ENCODE peak calls at places on chromosomes 16 and 17, in nine cellular contexts. One of them, this sample, is unnamed.

GRCh38 chr16:30025574-30025973 is 2.6 kb downstream of the C16orf92 start:
- DNase-seq in upper lobe of left lung: no peak
- DNase-seq in SK-N-SH: no peak
- DNase-seq in stomach: no peak
- DNase-seq in K562: no peak
- DNase-seq in sigmoid colon: no peak
- DNase-seq in transverse colon: no peak
- DNase-seq in GM12878: no peak
- DNase-seq in H1: no peak
- DNase-seq in this sample: no peak

GRCh38 chr17:80192268-80192667 is 22.4 kb downstream of the CARD14 start:
- DNase-seq in GM12878: no peak
- DNase-seq in SK-N-SH: no peak
- DNase-seq in stomach: no peak
- DNase-seq in upper lobe of left lung: peak
- DNase-seq in transverse colon: no peak
- DNase-seq in H1: no peak
- DNase-seq in K562: no peak
- DNase-seq in sigmoid colon: no peak
- DNase-seq in this sample: no peak

GRCh38 chr16:81775570-81775969 is 3.5 kb upstream of the PLCG2 start:
- DNase-seq in stomach: no peak
- DNase-seq in H1: no peak
- DNase-seq in GM12878: no peak
- DNase-seq in transverse colon: no peak
- DNase-seq in upper lobe of left lung: no peak
- DNase-seq in K562: no peak
- DNase-seq in SK-N-SH: no peak
- DNase-seq in sigmoid colon: no peak
- DNase-seq in this sample: no peak

GRCh38 chr17:32609085-32609484 is 122.3 kb downstream of the CDK5R1 start:
- DNase-seq in GM12878: peak
- DNase-seq in upper lobe of left lung: peak
- DNase-seq in SK-N-SH: peak
- DNase-seq in K562: no peak
- DNase-seq in stomach: peak
- DNase-seq in H1: no peak
- DNase-seq in sigmoid colon: no peak
- DNase-seq in transverse colon: peak
- DNase-seq in this sample: no peak

GRCh38 chr16:60681014-60681413 is 1355.2 kb downstream of the CDH8 start:
- DNase-seq in sigmoid colon: no peak
- DNase-seq in stomach: no peak
- DNase-seq in upper lobe of left lung: no peak
- DNase-seq in transverse colon: no peak
- DNase-seq in H1: no peak
- DNase-seq in SK-N-SH: no peak
- DNase-seq in GM12878: no peak
- DNase-seq in K562: no peak
- DNase-seq in this sample: no peak

GRCh38 chr16:87661561-87661960 is 59.3 kb downstream of the JPH3 start:
- DNase-seq in transverse colon: peak
- DNase-seq in H1: peak
- DNase-seq in upper lobe of left lung: no peak
- DNase-seq in K562: peak
- DNase-seq in stomach: no peak
- DNase-seq in sigmoid colon: no peak
- DNase-seq in GM12878: no peak
- DNase-seq in SK-N-SH: no peak
- DNase-seq in this sample: no peak

GRCh38 chr17:82356845-82357355 is 2.1 kb upstream of the TEX19 start:
- DNase-seq in upper lobe of left lung: no peak
- DNase-seq in K562: no peak
- DNase-seq in H1: no peak
- DNase-seq in transverse colon: peak
- DNase-seq in SK-N-SH: no peak
- DNase-seq in stomach: no peak
- DNase-seq in sigmoid colon: no peak
- DNase-seq in GM12878: no peak
- DNase-seq in this sample: no peak

GRCh38 chr17:8837438-8838075 is 29.9 kb downstream of the PIK3R6 start:
- DNase-seq in stomach: no peak
- DNase-seq in SK-N-SH: no peak
- DNase-seq in transverse colon: no peak
- DNase-seq in sigmoid colon: peak
- DNase-seq in H1: no peak
- DNase-seq in upper lobe of left lung: no peak
- DNase-seq in GM12878: no peak
- DNase-seq in K562: no peak
- DNase-seq in this sample: peak

GRCh38 chr16:59259074-59259963 is 525.2 kb upstream of the GOT2 start:
- DNase-seq in upper lobe of left lung: no peak
- DNase-seq in GM12878: no peak
- DNase-seq in SK-N-SH: no peak
- DNase-seq in K562: no peak
- DNase-seq in stomach: no peak
- DNase-seq in H1: no peak
- DNase-seq in transverse colon: no peak
- DNase-seq in sigmoid colon: no peak
- DNase-seq in this sample: no peak

GRCh38 chr17:7466644-7467341 is 12.6 kb downstream of the ZBTB4 start:
- DNase-seq in GM12878: no peak
- DNase-seq in SK-N-SH: no peak
- DNase-seq in transverse colon: peak
- DNase-seq in upper lobe of left lung: no peak
- DNase-seq in H1: no peak
- DNase-seq in stomach: peak
- DNase-seq in sigmoid colon: peak
- DNase-seq in K562: peak
- DNase-seq in this sample: no peak

GRCh38 chr17:68248199-68248825 is 469 bp downstream of the AMZ2 start:
- DNase-seq in upper lobe of left lung: no peak
- DNase-seq in SK-N-SH: no peak
- DNase-seq in sigmoid colon: peak
- DNase-seq in GM12878: no peak
- DNase-seq in stomach: peak
- DNase-seq in H1: no peak
- DNase-seq in K562: no peak
- DNase-seq in transverse colon: peak
- DNase-seq in this sample: no peak

GRCh38 chr16:77183137-77183536 is 7.9 kb upstream of the MON1B start:
- DNase-seq in H1: no peak
- DNase-seq in sigmoid colon: no peak
- DNase-seq in stomach: no peak
- DNase-seq in upper lobe of left lung: no peak
- DNase-seq in SK-N-SH: no peak
- DNase-seq in GM12878: no peak
- DNase-seq in K562: no peak
- DNase-seq in transverse colon: no peak
- DNase-seq in this sample: no peak

GRCh38 chr17:7294614-7295153 is at the start of gene YBX2:
- DNase-seq in sigmoid colon: no peak
- DNase-seq in H1: no peak
- DNase-seq in stomach: peak
- DNase-seq in upper lobe of left lung: peak
- DNase-seq in transverse colon: peak
- DNase-seq in GM12878: no peak
- DNase-seq in SK-N-SH: peak
- DNase-seq in K562: peak
- DNase-seq in this sample: no peak

GRCh38 chr16:27843800-27844199 is 219.7 kb downstream of the GSG1L start:
- DNase-seq in upper lobe of left lung: no peak
- DNase-seq in transverse colon: no peak
- DNase-seq in H1: no peak
- DNase-seq in GM12878: no peak
- DNase-seq in SK-N-SH: no peak
- DNase-seq in K562: no peak
- DNase-seq in stomach: no peak
- DNase-seq in sigmoid colon: no peak
- DNase-seq in this sample: no peak

GRCh38 chr17:38464251-38464722 is 36.0 kb downstream of the ARHGAP23 start:
- DNase-seq in transverse colon: no peak
- DNase-seq in GM12878: no peak
- DNase-seq in sigmoid colon: peak
- DNase-seq in K562: no peak
- DNase-seq in SK-N-SH: peak
- DNase-seq in upper lobe of left lung: no peak
- DNase-seq in stomach: peak
- DNase-seq in H1: no peak
- DNase-seq in this sample: no peak

DNA sequence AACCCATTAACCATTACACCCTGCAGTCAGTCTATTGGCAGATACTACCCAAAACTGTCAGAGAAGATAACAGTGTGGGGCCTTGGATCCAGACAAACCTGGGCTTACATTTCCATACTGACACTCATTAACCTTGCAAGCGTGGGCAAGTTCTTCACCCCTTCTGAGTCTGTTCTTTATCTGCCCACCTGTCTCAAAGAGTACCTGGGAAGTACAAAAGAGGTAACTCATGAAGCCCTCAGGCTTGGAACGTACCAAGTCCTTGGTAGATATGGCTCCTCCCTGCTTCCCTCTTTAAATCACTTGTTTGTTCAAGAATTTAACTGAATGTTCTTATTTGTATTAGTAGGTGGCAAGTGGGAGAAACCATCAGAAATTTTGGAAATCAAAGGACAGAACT is 2.5 kb upstream of the IGSF6 start:
- DNase-seq in GM12878: no peak
- DNase-seq in upper lobe of left lung: no peak
- DNase-seq in K562: no peak
- DNase-seq in stomach: no peak
- DNase-seq in sigmoid colon: no peak
- DNase-seq in SK-N-SH: no peak
- DNase-seq in H1: no peak
- DNase-seq in transverse colon: no peak
- DNase-seq in this sample: no peak
- TF ChIP-seq EP300 in GM12878: no peak
- TF ChIP-seq EP300 in upper lobe of left lung: no peak
- TF ChIP-seq EP300 in K562: no peak
- TF ChIP-seq EP300 in stomach: no peak
- TF ChIP-seq EP300 in sigmoid colon: no peak
- TF ChIP-seq EP300 in SK-N-SH: no peak
- TF ChIP-seq EP300 in H1: no peak
- TF ChIP-seq EP300 in transverse colon: no peak
- TF ChIP-seq EP300 in this sample: no peak

GRCh38 chr17:45231481-45232116 is 9.9 kb downstream of the FMNL1 start:
- DNase-seq in H1: no peak
- DNase-seq in SK-N-SH: peak
- DNase-seq in sigmoid colon: peak
- DNase-seq in upper lobe of left lung: no peak
- DNase-seq in K562: peak
- DNase-seq in stomach: peak
- DNase-seq in GM12878: no peak
- DNase-seq in transverse colon: peak
- DNase-seq in this sample: no peak
- TF ChIP-seq CTCF in H1: peak
- TF ChIP-seq CTCF in SK-N-SH: peak
- TF ChIP-seq CTCF in sigmoid colon: no peak
- TF ChIP-seq CTCF in upper lobe of left lung: peak
- TF ChIP-seq CTCF in K562: peak
- TF ChIP-seq CTCF in stomach: peak
- TF ChIP-seq CTCF in GM12878: peak
- TF ChIP-seq CTCF in transverse colon: peak
- TF ChIP-seq CTCF in this sample: peak

DNA sequence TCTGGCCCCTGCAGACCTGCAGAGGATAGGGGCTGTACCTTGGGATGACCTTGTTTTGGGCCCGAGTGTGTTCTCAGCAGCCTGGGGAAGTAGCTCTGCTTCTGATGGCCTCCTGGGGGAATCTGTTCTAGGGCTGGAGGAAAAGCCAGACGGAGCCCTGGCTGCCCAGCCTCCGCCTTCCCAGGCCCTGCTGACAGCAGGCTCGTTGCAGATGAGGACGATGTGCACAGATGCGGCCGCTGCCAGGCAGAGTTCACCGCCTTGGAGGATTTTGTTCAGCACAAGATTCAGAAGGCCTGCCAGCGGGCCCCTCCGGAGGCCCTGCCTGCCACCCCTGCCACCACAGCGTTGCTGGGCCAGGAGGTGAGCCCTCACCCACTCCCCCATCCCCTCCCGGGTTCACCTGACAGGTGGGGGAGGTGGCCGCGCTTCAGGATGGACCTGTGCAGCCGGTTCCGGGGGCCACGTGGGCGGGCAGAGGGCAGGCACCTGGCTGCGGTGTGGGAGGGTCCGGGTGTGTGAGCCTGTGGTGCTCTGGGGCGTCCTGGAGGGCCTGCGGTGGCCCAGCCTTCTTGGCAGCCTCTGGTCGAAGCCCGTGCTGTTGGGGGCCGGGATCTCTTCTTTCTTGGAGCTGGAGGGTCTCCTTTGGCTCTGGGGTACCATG is 4.9 kb downstream of the E4F1 start:
- DNase-seq in GM12878: no peak
- DNase-seq in H1: no peak
- DNase-seq in sigmoid colon: no peak
- DNase-seq in SK-N-SH: no peak
- DNase-seq in transverse colon: no peak
- DNase-seq in stomach: no peak
- DNase-seq in upper lobe of left lung: peak
- DNase-seq in K562: no peak
- DNase-seq in this sample: no peak
- TF ChIP-seq POLR2AphosphoS5 in GM12878: no peak
- TF ChIP-seq POLR2AphosphoS5 in H1: no peak
- TF ChIP-seq POLR2AphosphoS5 in sigmoid colon: no peak
- TF ChIP-seq POLR2AphosphoS5 in SK-N-SH: no peak
- TF ChIP-seq POLR2AphosphoS5 in transverse colon: no peak
- TF ChIP-seq POLR2AphosphoS5 in stomach: no peak
- TF ChIP-seq POLR2AphosphoS5 in upper lobe of left lung: no peak
- TF ChIP-seq POLR2AphosphoS5 in K562: no peak
- TF ChIP-seq POLR2AphosphoS5 in this sample: no peak

GRCh38 chr17:2239170-2239551 is 64.4 kb downstream of the SMG6 start:
- DNase-seq in stomach: no peak
- DNase-seq in H1: no peak
- DNase-seq in sigmoid colon: no peak
- DNase-seq in SK-N-SH: no peak
- DNase-seq in K562: no peak
- DNase-seq in GM12878: no peak
- DNase-seq in transverse colon: no peak
- DNase-seq in upper lobe of left lung: no peak
- DNase-seq in this sample: no peak

GRCh38 chr17:2237960-2238359 is 65.6 kb downstream of the SMG6 start:
- DNase-seq in stomach: no peak
- DNase-seq in upper lobe of left lung: no peak
- DNase-seq in H1: no peak
- DNase-seq in SK-N-SH: no peak
- DNase-seq in transverse colon: no peak
- DNase-seq in K562: no peak
- DNase-seq in sigmoid colon: no peak
- DNase-seq in GM12878: no peak
- DNase-seq in this sample: no peak

GRCh38 chr17:2235792-2236365 is 67.7 kb downstream of the SMG6 start:
- DNase-seq in sigmoid colon: peak
- DNase-seq in H1: no peak
- DNase-seq in transverse colon: no peak
- DNase-seq in upper lobe of left lung: no peak
- DNase-seq in stomach: no peak
- DNase-seq in GM12878: no peak
- DNase-seq in K562: no peak
- DNase-seq in SK-N-SH: no peak
- DNase-seq in this sample: no peak

GRCh38 chr17:2238432-2239169 is 65.0 kb downstream of the SMG6 start:
- DNase-seq in transverse colon: peak
- DNase-seq in H1: no peak
- DNase-seq in stomach: no peak
- DNase-seq in K562: no peak
- DNase-seq in GM12878: peak
- DNase-seq in SK-N-SH: no peak
- DNase-seq in sigmoid colon: peak
- DNase-seq in upper lobe of left lung: no peak
- DNase-seq in this sample: no peak

GRCh38 chr17:2237521-2237921 is 66.1 kb downstream of the SMG6 start:
- DNase-seq in transverse colon: no peak
- DNase-seq in stomach: no peak
- DNase-seq in SK-N-SH: no peak
- DNase-seq in upper lobe of left lung: no peak
- DNase-seq in GM12878: no peak
- DNase-seq in sigmoid colon: no peak
- DNase-seq in K562: no peak
- DNase-seq in H1: no peak
- DNase-seq in this sample: no peak
- TF ChIP-seq EP300 in transverse colon: no peak
- TF ChIP-seq EP300 in stomach: no peak
- TF ChIP-seq EP300 in SK-N-SH: no peak
- TF ChIP-seq EP300 in upper lobe of left lung: no peak
- TF ChIP-seq EP300 in GM12878: no peak
- TF ChIP-seq EP300 in sigmoid colon: no peak
- TF ChIP-seq EP300 in K562: no peak
- TF ChIP-seq EP300 in H1: no peak
- TF ChIP-seq EP300 in this sample: no peak